ENCODE peak calls at places on chromosome 18, in eight cellular contexts. S is T follicular helper cell; H is thoracic aorta; Q is GM06990; N is choroid plexus epithelial cell; K is IMR-90; O is T-helper 1 cell; B is activated T-cell treated with anti-CD3 and anti-CD28 coated beads, Interleukin-2, amount 50 U/mL, for 1 hour. V is an unnamed sample.

GRCh38 chr18:56795381-56795780 is 144.2 kb downstream of the WDR7 start:
- DNase-seq in Q (no peak), S (no peak), H (no peak), B (no peak), N (no peak), K (peak; percentile 38), O (no peak), V (no peak)

GRCh38 chr18:61676763-61677434 is 215.9 kb downstream of the RNF152 start:
- DNase-seq in N (no peak), Q (no peak), B (no peak), H (no peak), K (peak; percentile 83), O (no peak), S (no peak), V (no peak)

GRCh38 chr18:46343940-46344372 is 239.8 kb downstream of the HAUS1 start:
- DNase-seq in S (peak; percentile 12), N (no peak), H (no peak), Q (peak; percentile 66), K (no peak), O (no peak), B (peak; percentile 44), V (peak; percentile 39)

GRCh38 chr18:61596296-61596695 is 263.1 kb downstream of the CDH20 start:
- DNase-seq in K (peak; percentile 45), B (no peak), Q (no peak), S (no peak), N (peak; percentile 53), O (no peak), H (no peak), V (no peak)

GRCh38 chr18:25467226-25468065 is 115.5 kb upstream of the ZNF521 start:
- DNase-seq in Q (no peak), N (no peak), K (peak; percentile 43), S (no peak), H (peak; percentile 32), O (no peak), B (no peak), V (no peak)

GRCh38 chr18:211582-211981 is 53.2 kb downstream of the USP14 start:
- DNase-seq in Q (no peak), H (no peak), K (no peak), O (no peak), B (no peak), N (no peak), S (no peak), V (no peak)

GRCh38 chr18:37230762-37231161 is 334.8 kb downstream of the CELF4 start:
- DNase-seq in N (peak; percentile 16), S (no peak), Q (no peak), O (no peak), B (no peak), K (no peak), H (no peak), V (no peak)

GRCh38 chr18:76455015-76455676 is 39.9 kb downstream of the ZNF516 start:
- DNase-seq in N (no peak), K (no peak), Q (no peak), B (no peak), S (no peak), O (no peak), H (no peak), V (no peak)

GRCh38 chr18:11096839-11097750 is 52.3 kb downstream of the PIEZO2 start:
- DNase-seq in N (peak; percentile 46), O (no peak), Q (no peak), S (no peak), K (no peak), H (no peak), B (no peak), V (no peak)

GRCh38 chr18:43034683-43035500 is 80.6 kb downstream of the RIT2 start:
- DNase-seq in O (no peak), B (no peak), K (no peak), H (no peak), S (no peak), N (no peak), Q (no peak), V (no peak)

GRCh38 chr18:10322408-10322807 is 132.0 kb upstream of the APCDD1 start:
- DNase-seq in K (peak; percentile 21), O (no peak), N (no peak), Q (no peak), S (no peak), B (no peak), H (no peak), V (no peak)

GRCh38 chr18:500556-501405 is at the start of gene COLEC12:
- DNase-seq in S (no peak), O (no peak), H (no peak), N (no peak), B (no peak), K (no peak), Q (no peak), V (no peak)

GRCh38 chr18:3541549-3542386 is 91.8 kb downstream of the TGIF1 start:
- DNase-seq in N (no peak), B (no peak), H (no peak), S (no peak), Q (peak; percentile 11), O (no peak), K (no peak), V (no peak)

GRCh38 chr18:27447530-27447929 is 262.4 kb upstream of the CHST9 start:
- DNase-seq in S (no peak), H (no peak), N (no peak), B (no peak), Q (no peak), K (no peak), O (no peak), V (no peak)

GRCh38 chr18:60123031-60123430 is 223.2 kb downstream of the PMAIP1 start:
- DNase-seq in H (no peak), O (no peak), Q (no peak), S (no peak), K (no peak), B (no peak), N (no peak), V (no peak)

GRCh38 chr18:10490401-10491289 is 35.2 kb upstream of the NAPG start:
- DNase-seq in S (peak; percentile 38), O (peak; percentile 33), K (no peak), N (no peak), B (peak; percentile 63), Q (peak; percentile 62), H (no peak), V (no peak)

GRCh38 chr18:3207565-3207964 is 12.2 kb downstream of the MYOM1 start:
- DNase-seq in H (no peak), N (peak; percentile 4), K (peak; percentile 20), O (no peak), S (no peak), Q (no peak), B (no peak), V (peak; percentile 60)

GRCh38 chr18:32386466-32386865 is 84.2 kb downstream of the GAREM1 start:
- DNase-seq in O (no peak), Q (no peak), K (no peak), S (no peak), B (no peak), N (no peak), H (no peak), V (no peak)

GRCh38 chr18:32542221-32542798 is 71.6 kb upstream of the GAREM1 start:
- DNase-seq in S (no peak), H (no peak), Q (no peak), B (no peak), N (peak; percentile 79), O (no peak), K (peak; percentile 5), V (no peak)

GRCh38 chr18:22344908-22345670 is 72.6 kb downstream of the CTAGE1 start:
- DNase-seq in Q (no peak), B (no peak), H (no peak), O (no peak), S (no peak), K (no peak), N (peak; percentile 48), V (no peak)

V was measured in Peyer's patch.